ENCODE peak calls at places on chromosomes 4 and X, in five cellular contexts. I, P, S, T and A are unnamed samples.

GRCh38 chrX:8684201-8684600 is 47.7 kb downstream of the ANOS1 start:
- DNase-seq in I (no peak), T (no peak), S (no peak), P (no peak), A (no peak)

GRCh38 chrX:150303386-150304097 is 59.6 kb upstream of the MAMLD1 start:
- DNase-seq in S (no peak), I (no peak), P (no peak), T (no peak), A (no peak)

GRCh38 chr4:146959692-146960091 is 14.0 kb upstream of the TTC29 start:
- DNase-seq in S (peak; percentile 45), T (no peak), P (no peak), I (peak; percentile 13), A (no peak)

GRCh38 chr4:22070256-22070655 is 121.7 kb upstream of the KCNIP4 start:
- DNase-seq in I (no peak), S (no peak), P (no peak), T (no peak), A (no peak)

GRCh38 chr4:137534516-137534915 is 2.2 kb upstream of the PCDH18 start:
- DNase-seq in T (no peak), I (no peak), P (no peak), S (peak; percentile 55), A (no peak)

GRCh38 chr4:119300072-119300387 is 21.9 kb downstream of the FABP2 start:
- DNase-seq in T (no peak), P (no peak), S (peak; percentile 81), I (peak; percentile 21), A (no peak)

GRCh38 chr4:13432453-13432852 is 51.7 kb downstream of the RAB28 start:
- DNase-seq in S (peak; percentile 2), P (peak; percentile 46), I (no peak), T (no peak), A (no peak)

GRCh38 chr4:157357887-157358286 is 137.4 kb downstream of the GRIA2 start:
- DNase-seq in S (no peak), P (no peak), I (no peak), T (no peak), A (no peak)

GRCh38 chr4:102358128-102358527 is 12.8 kb upstream of the SLC39A8 start:
- DNase-seq in P (peak; percentile 9), I (no peak), S (no peak), T (no peak), A (no peak)

GRCh38 chr4:11428701-11429571 is at the start of gene HS3ST1:
- DNase-seq in P (no peak), T (peak; percentile 48), S (peak; percentile 35), I (peak; percentile 11), A (no peak)

GRCh38 chr4:177177446-177178160 is 132.1 kb upstream of the NEIL3 start:
- DNase-seq in P (no peak), I (no peak), T (no peak), S (peak; percentile 91), A (no peak)

GRCh38 chr4:20394471-20394870 is 142.8 kb downstream of the SLIT2 start:
- DNase-seq in P (no peak), T (no peak), S (no peak), I (no peak), A (no peak)

GRCh38 chrX:44480591-44480990 is 62.1 kb downstream of the FUNDC1 start:
- DNase-seq in P (no peak), T (no peak), I (no peak), S (no peak), A (no peak)

GRCh38 chr4:105327222-105327621 is 146.6 kb downstream of the PPA2 start:
- DNase-seq in P (no peak), I (no peak), T (peak; percentile 22), S (no peak), A (no peak)

GRCh38 chr4:48445704-48446103 is 37.4 kb upstream of the SLC10A4 start:
- DNase-seq in P (no peak), S (peak; percentile 76), I (no peak), T (no peak), A (no peak)

GRCh38 chrX:47991263-47992092 is 12.3 kb downstream of the ZNF182 start:
- DNase-seq in T (peak; percentile 40), S (no peak), P (no peak), I (no peak), A (no peak)

GRCh38 chr4:41652971-41653370 is 95.6 kb downstream of the PHOX2B start:
- DNase-seq in S (no peak), P (no peak), T (no peak), I (no peak), A (no peak)

GRCh38 chr4:182826391-182826790 is 90.8 kb downstream of the DCTD start:
- DNase-seq in I (no peak), P (no peak), S (no peak), T (peak; percentile 46), A (no peak)

GRCh38 chr4:155339588-155339987 is 37.2 kb downstream of the MAP9 start:
- DNase-seq in P (no peak), I (no peak), S (no peak), T (no peak), A (no peak)

GRCh38 chr4:128517739-128518510 is 230.3 kb upstream of the PGRMC2 start:
- DNase-seq in I (peak; percentile 20), S (peak; percentile 91), P (peak; percentile 85), T (no peak), A (no peak)

GRCh38 chrX:22126311-22126710 is 94.2 kb downstream of the PHEX start:
- DNase-seq in S (no peak), P (no peak), I (no peak), T (no peak), A (no peak)

GRCh38 chrX:68945603-68946228 is 116.9 kb downstream of the EFNB1 start:
- DNase-seq in P (no peak), T (no peak), I (peak; percentile 57), S (peak; percentile 56), A (no peak)

GRCh38 chr4:181432347-181432746 is 810.9 kb upstream of the TENM3 start:
- DNase-seq in S (no peak), I (no peak), P (no peak), T (no peak), A (no peak)

GRCh38 chr4:907103-907400 is 25.1 kb downstream of the GAK start:
- DNase-seq in S (no peak), T (no peak), I (no peak), P (no peak), A (no peak)

GRCh38 chr4:127047930-127048329 is 584.8 kb upstream of the INTU start:
- DNase-seq in I (no peak), S (peak; percentile 28), T (no peak), P (no peak), A (no peak)

GRCh38 chrX:151981129-151981528 is 6.7 kb upstream of the GABRE start:
- DNase-seq in I (no peak), T (no peak), S (peak; percentile 39), P (peak; percentile 53), A (no peak)

GRCh38 chr4:108881190-108881589 is 118.3 kb upstream of the ETNPPL start:
- DNase-seq in I (no peak), P (peak; percentile 67), T (no peak), S (no peak), A (no peak)

GRCh38 chr4:169690787-169691186 is 67.0 kb downstream of the HPF1 start:
- DNase-seq in P (no peak), T (no peak), I (no peak), S (no peak), A (no peak)

GRCh38 chr4:824461-825062 is 1.4 kb downstream of the CPLX1 start:
- DNase-seq in S (no peak), T (no peak), P (no peak), I (no peak), A (no peak)

GRCh38 chr4:163662761-163663160 is 168.3 kb downstream of the TMA16 start:
- DNase-seq in T (no peak), P (no peak), S (no peak), I (no peak), A (no peak)

GRCh38 chrX:137549846-137550534 is 15.9 kb upstream of the ZIC3 start:
- DNase-seq in T (no peak), P (no peak), I (no peak), S (no peak), A (no peak)

GRCh38 chr4:174134361-174134760 is 149.1 kb downstream of the FBXO8 start:
- DNase-seq in P (no peak), I (no peak), S (no peak), T (no peak), A (no peak)

GRCh38 chr4:108694423-108694822 is 44.0 kb downstream of the OSTC start:
- DNase-seq in P (no peak), I (no peak), S (peak; percentile 30), T (no peak), A (no peak)

GRCh38 chrX:118724775-118725174 is 2.6 kb upstream of the IL13RA1 start:
- DNase-seq in T (no peak), S (no peak), I (no peak), P (peak; percentile 31), A (no peak)

GRCh38 chr4:64747919-64748715 is 338.9 kb upstream of the TECRL start:
- DNase-seq in T (no peak), I (no peak), P (no peak), S (no peak), A (no peak)